ENCODE peak calls at places on chromosome 14, in four cellular contexts. T is epithelial cell of esophagus, D is Caco-2, Y is activated B cell treated with CpG ODN at 0.5 μM for 24 hours. E is an unnamed sample.

GRCh38 chr14:22583994-22584393 is 5.0 kb downstream of the DAD1 start:
- DNase-seq in T (no peak), D (no peak), Y (no peak), E (no peak)

GRCh38 chr14:24078146-24078545 is 6.8 kb downstream of the CPNE6 start:
- DNase-seq in Y (no peak), T (no peak), D (no peak), E (no peak)

GRCh38 chr14:72389200-72389599 is 457.0 kb downstream of the RGS6 start:
- DNase-seq in D (no peak), Y (no peak), T (no peak), E (no peak)

GRCh38 chr14:49971156-49972141 is 78.6 kb downstream of the ARF6 start:
- DNase-seq in D (no peak), T (no peak), Y (no peak), E (no peak)

GRCh38 chr14:68948686-68949085 is 30.4 kb downstream of the ACTN1 start:
- DNase-seq in D (no peak), T (no peak), Y (no peak), E (no peak)

GRCh38 chr14:22047105-22047504 is 373.5 kb upstream of the OR4E1 start:
- DNase-seq in D (no peak), Y (no peak), T (peak; percentile 54), E (peak; percentile 27)

GRCh38 chr14:25150934-25151790 is 101.2 kb upstream of the STXBP6 start:
- DNase-seq in T (peak; percentile 53), D (no peak), Y (no peak), E (no peak)

GRCh38 chr14:91368681-91369416 is 48.8 kb downstream of the CCDC88C start:
- DNase-seq in Y (no peak), D (no peak), T (no peak), E (no peak)

GRCh38 chr14:50364792-50365191 is 31.9 kb downstream of the CDKL1 start:
- DNase-seq in D (no peak), Y (no peak), T (peak; percentile 61), E (no peak)

GRCh38 chr14:101351769-101352168 is 209.5 kb upstream of the DIO3 start:
- DNase-seq in T (no peak), Y (no peak), D (no peak), E (no peak)

GRCh38 chr14:94005324-94005723 is 8.2 kb downstream of the CCDC197 start:
- DNase-seq in Y (no peak), T (peak; percentile 22), D (no peak), E (no peak)

GRCh38 chr14:20714593-20715250 is 26.2 kb downstream of the ANG start:
- DNase-seq in D (no peak), Y (no peak), T (peak; percentile 88), E (peak; percentile 88)

GRCh38 chr14:95488376-95489162 is 27.9 kb downstream of the SYNE3 start:
- DNase-seq in T (no peak), D (no peak), Y (no peak), E (no peak)

GRCh38 chr14:56855891-56856461 is 45.7 kb upstream of the OTX2 start:
- DNase-seq in T (no peak), Y (no peak), D (peak; percentile 50), E (no peak)

GRCh38 chr14:61290686-61291085 is 9.5 kb upstream of the TMEM30B start:
- DNase-seq in Y (no peak), D (no peak), T (no peak), E (no peak)

GRCh38 chr14:41605550-41606248 is 977 bp upstream of the LRFN5 start:
- DNase-seq in D (no peak), T (no peak), Y (no peak), E (no peak)

GRCh38 chr14:32932921-32933622 is 5.6 kb upstream of the NPAS3 start:
- DNase-seq in Y (no peak), T (no peak), D (no peak), E (no peak)

GRCh38 chr14:92687681-92688433 is 60.6 kb downstream of the LGMN start:
- DNase-seq in T (peak; percentile 27), Y (no peak), D (no peak), E (no peak)

GRCh38 chr14:93073366-93073722 is 42.4 kb downstream of the ITPK1 start:
- DNase-seq in T (no peak), Y (no peak), D (no peak), E (no peak)

GRCh38 chr14:68468437-68469207 is 324.2 kb downstream of the ZFP36L1 start:
- DNase-seq in Y (no peak), D (peak; percentile 50), T (peak; percentile 96), E (peak; percentile 40)

GRCh38 chr14:98167702-98168101 is 1104.3 kb downstream of the BCL11B start:
- DNase-seq in T (no peak), Y (no peak), D (no peak), E (no peak)

GRCh38 chr14:60064491-60065072 is 27.1 kb upstream of the PCNX4 start:
- DNase-seq in D (no peak), T (peak; percentile 52), Y (no peak), E (no peak)

GRCh38 chr14:68199465-68200145 is 380.0 kb downstream of the RAD51B start:
- DNase-seq in T (peak; percentile 13), D (no peak), Y (no peak), E (no peak)

GRCh38 chr14:103693514-103693913 is 21.7 kb downstream of the XRCC3 start:
- DNase-seq in D (no peak), Y (no peak), T (peak; percentile 66), E (peak; percentile 46)

GRCh38 chr14:103696027-103696402 is 19.2 kb downstream of the XRCC3 start:
- DNase-seq in T (no peak), D (no peak), Y (no peak), E (no peak)

GRCh38 chr14:103695331-103696026 is 19.8 kb downstream of the XRCC3 start:
- DNase-seq in T (no peak), Y (no peak), D (no peak), E (no peak)

GRCh38 chr14:103692871-103693270 is 22.4 kb downstream of the XRCC3 start:
- DNase-seq in Y (no peak), D (no peak), T (peak; percentile 47), E (no peak)

GRCh38 chr14:103694572-103695026 is 20.7 kb downstream of the XRCC3 start:
- DNase-seq in D (no peak), T (no peak), Y (no peak), E (no peak)
- TF ChIP-seq CTCF in D (no peak), T (no peak), Y (no peak), E (no peak)

GRCh38 chr14:77212933-77213656 is 31.5 kb downstream of the TMEM63C start:
- DNase-seq in D (peak; percentile 73), T (peak; percentile 82), Y (no peak), E (peak; percentile 81)
- TF ChIP-seq CTCF in D (peak; percentile 93), T (peak; percentile 93), Y (no peak), E (peak; percentile 66)

GRCh38 chr14:99683619-99684355 is at the start of gene CYP46A1:
- DNase-seq in Y (peak; percentile 98), T (peak; percentile 100), D (peak; percentile 99), E (peak; percentile 99)
- TF ChIP-seq CTCF in Y (no peak), T (no peak), D (no peak), E (no peak)

GRCh38 chr14:64736271-64737131 is 32.3 kb downstream of the PLEKHG3 start:
- DNase-seq in D (no peak), T (peak; percentile 56), Y (no peak), E (no peak)
- TF ChIP-seq CTCF in D (no peak), T (peak; percentile 6), Y (no peak), E (no peak)

DNA sequence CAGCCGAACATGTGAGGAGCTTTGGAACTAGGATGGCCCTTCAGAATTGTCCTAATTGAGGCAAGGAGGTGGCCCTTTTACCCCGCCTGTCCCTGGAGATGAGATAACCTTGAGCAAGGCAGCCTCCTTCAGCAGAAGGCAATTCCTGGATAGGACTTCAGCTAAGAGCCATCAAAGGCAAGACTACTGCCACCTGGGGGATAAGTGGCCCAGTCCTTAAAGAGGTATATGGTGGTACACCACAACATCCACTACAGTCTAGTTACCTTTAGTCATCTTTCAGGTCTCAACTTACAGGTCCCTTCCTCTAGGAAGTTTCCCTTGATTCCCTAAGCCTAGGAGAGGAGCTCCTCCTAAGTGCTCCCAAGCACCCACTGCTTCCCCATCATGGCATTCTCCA is 204.2 kb upstream of the CDKN3 start:
- DNase-seq in T (no peak), D (no peak), Y (no peak), E (no peak)
- TF ChIP-seq CTCF in T (no peak), D (no peak), Y (no peak), E (no peak)